ENCODE peak calls at places on chromosomes 7 and 10, in ten cellular contexts. V is heart right ventricle, J is mammary epithelial cell, I is sigmoid colon, G is fibroblast of mammary gland, B is iPS DF 6.9, O is lower leg skin, D is fibroblast of lung, N is osteoblast, T is Panc1. X is an unnamed sample.

GRCh38 chr7:154996756-154997155 is 6.2 kb downstream of the PAXIP1 start:
- DNase-seq in V (no peak), J (no peak), I (no peak), G (no peak), B (no peak), O (no peak), D (no peak), N (no peak), T (no peak), X (no peak)

GRCh38 chr10:118642228-118642627 is 46.8 kb upstream of the PRLHR start:
- DNase-seq in V (no peak), J (no peak), I (no peak), G (no peak), B (no peak), O (no peak), D (no peak), N (no peak), T (no peak), X (no peak)

GRCh38 chr10:57661206-57661605 is 606.5 kb downstream of the IPMK start:
- DNase-seq in V (no peak), J (no peak), I (no peak), G (no peak), B (no peak), O (no peak), D (no peak), N (no peak), T (no peak), X (no peak)

GRCh38 chr7:26704786-26705185 is 159.6 kb downstream of the SKAP2 start:
- DNase-seq in V (no peak), J (no peak), I (no peak), G (peak; percentile 43), B (no peak), O (no peak), D (peak; percentile 74), N (no peak), T (no peak), X (no peak)

GRCh38 chr7:29194206-29194593 is 375 bp upstream of the CHN2 start:
- DNase-seq in V (peak; percentile 25), J (no peak), I (peak; percentile 67), G (no peak), B (no peak), O (peak; percentile 85), D (no peak), N (no peak), T (no peak), X (peak; percentile 50)

GRCh38 chr10:58700576-58700975 is 187.9 kb downstream of the BICC1 start:
- DNase-seq in V (no peak), J (no peak), I (no peak), G (peak; percentile 36), B (no peak), O (no peak), D (no peak), N (no peak), T (no peak), X (no peak)

GRCh38 chr7:113120647-113121046 is 2.3 kb upstream of the SMIM30 start:
- DNase-seq in V (no peak), J (no peak), I (no peak), G (peak; percentile 34), B (no peak), O (no peak), D (no peak), N (no peak), T (no peak), X (no peak)

GRCh38 chr7:98423043-98423442 is 22.2 kb upstream of the BAIAP2L1 start:
- DNase-seq in V (no peak), J (peak; percentile 9), I (no peak), G (peak; percentile 55), B (no peak), O (no peak), D (peak; percentile 20), N (peak; percentile 82), T (no peak), X (no peak)

GRCh38 chr7:76509931-76510877 is at the start of gene UPK3B:
- DNase-seq in V (no peak), J (peak; percentile 15), I (peak; percentile 63), G (no peak), B (peak; percentile 39), O (peak; percentile 86), D (no peak), N (peak; percentile 89), T (no peak), X (no peak)

GRCh38 chr7:158976468-158976848 is 120.1 kb downstream of the DYNC2I1 start:
- DNase-seq in V (no peak), J (no peak), I (no peak), G (no peak), B (no peak), O (peak; percentile 79), D (no peak), N (peak; percentile 89), T (no peak), X (no peak)

GRCh38 chr10:14386202-14386593 is 55.5 kb upstream of the FRMD4A start:
- DNase-seq in V (no peak), J (peak; percentile 93), I (no peak), G (peak; percentile 73), B (no peak), O (no peak), D (peak; percentile 79), N (peak; percentile 88), T (no peak), X (peak; percentile 79)

GRCh38 chr10:102401735-102402511 is 6.4 kb downstream of the NFKB2 start:
- DNase-seq in V (no peak), J (peak; percentile 81), I (peak; percentile 89), G (no peak), B (no peak), O (no peak), D (no peak), N (peak; percentile 86), T (no peak), X (no peak)

GRCh38 chr7:88396948-88397322 is 90.2 kb upstream of the STEAP4 start:
- DNase-seq in V (no peak), J (no peak), I (no peak), G (no peak), B (no peak), O (no peak), D (no peak), N (no peak), T (no peak), X (no peak)

DNA sequence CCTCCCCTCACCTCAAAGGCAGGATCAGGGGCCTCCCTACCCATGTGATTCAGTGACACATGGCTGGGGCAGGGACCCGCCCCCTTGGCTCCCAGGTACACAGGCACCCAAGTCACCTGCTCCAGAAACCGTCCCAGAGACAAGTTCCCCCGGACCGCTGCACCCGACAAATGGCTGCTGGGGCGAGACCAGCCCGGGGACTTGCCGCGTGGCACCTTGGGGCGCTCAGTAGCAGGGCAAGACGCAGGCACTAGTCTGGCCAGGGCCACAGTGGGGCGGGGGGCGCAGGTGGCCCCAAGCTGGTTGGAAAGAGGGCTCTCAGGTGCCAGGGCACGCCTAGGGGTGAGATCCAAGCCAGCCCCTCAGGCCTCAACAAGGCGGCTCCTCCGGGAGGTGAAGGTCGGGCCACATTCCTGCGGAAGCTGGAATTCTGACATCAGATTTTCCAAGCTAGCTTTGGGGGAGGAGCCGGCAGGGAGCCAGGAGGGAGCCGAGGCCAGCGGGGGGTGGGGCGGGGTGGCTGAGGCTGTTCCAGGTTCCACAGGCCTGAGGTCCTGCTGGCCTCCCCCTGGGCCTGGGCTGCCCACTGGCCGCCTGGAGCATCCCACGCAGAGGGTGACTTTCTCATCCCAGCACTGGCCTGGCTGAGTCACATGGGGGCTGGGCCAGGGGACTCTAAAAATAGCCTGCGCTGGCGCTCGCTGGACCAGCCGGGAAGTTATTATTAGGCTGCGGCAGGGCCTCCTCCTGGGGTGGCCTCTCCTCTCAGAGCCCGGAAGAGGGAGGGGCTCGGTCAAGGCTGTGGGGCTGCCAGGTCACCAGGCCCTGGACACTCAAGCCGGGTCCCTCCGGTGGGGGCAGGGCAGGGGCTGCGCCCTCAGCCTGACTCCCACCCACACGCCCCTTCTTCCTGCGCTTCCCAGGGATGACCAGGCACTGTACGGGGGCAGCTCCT is 20.5 kb upstream of the INPP5A start:
- DNase-seq in V (peak; percentile 93), J (peak; percentile 61), I (peak; percentile 99), G (peak; percentile 97), B (no peak), O (peak; percentile 97), D (peak; percentile 96), N (peak; percentile 100), T (peak; percentile 72), X (peak; percentile 97)
- H3K4me3 ChIP-seq in V (peak overlapping the region; percentile 53), J (no peak overlapping the region), I (peak overlapping the region; percentile 7), G (no peak overlapping the region), B (peak overlapping the region; percentile 20), O (no peak overlapping the region), D (no peak overlapping the region), N (peak overlapping the region; percentile 55), T (peak overlapping the region; percentile 56), X (no peak overlapping the region)

GRCh38 chr10:92064506-92064905 is 140.9 kb downstream of the BTAF1 start:
- DNase-seq in V (no peak), J (no peak), I (no peak), G (no peak), B (no peak), O (no peak), D (no peak), N (peak; percentile 58), T (no peak), X (no peak)
- H3K4me3 ChIP-seq in V (no peak overlapping the region), J (no peak overlapping the region), I (no peak overlapping the region), G (no peak overlapping the region), B (no peak overlapping the region), O (no peak overlapping the region), D (no peak overlapping the region), N (no peak overlapping the region), T (no peak overlapping the region), X (no peak overlapping the region)

GRCh38 chr7:73847941-73848723 is 5.8 kb upstream of the METTL27 start:
- DNase-seq in V (no peak), J (no peak), I (no peak), G (peak; percentile 45), B (no peak), O (no peak), D (no peak), N (peak; percentile 10), T (no peak), X (no peak)

GRCh38 chr7:73850781-73851207 is 8.5 kb upstream of the METTL27 start:
- DNase-seq in V (no peak), J (peak; percentile 98), I (no peak), G (peak; percentile 100), B (no peak), O (no peak), D (peak; percentile 97), N (peak; percentile 96), T (peak; percentile 96), X (no peak)

GRCh38 chr7:73850212-73850611 is 7.9 kb upstream of the METTL27 start:
- DNase-seq in V (no peak), J (no peak), I (no peak), G (no peak), B (no peak), O (no peak), D (no peak), N (peak; percentile 0), T (no peak), X (no peak)

GRCh38 chr7:73852500-73852899 is 8.5 kb upstream of the TMEM270 start:
- DNase-seq in V (no peak), J (no peak), I (no peak), G (no peak), B (no peak), O (no peak), D (no peak), N (no peak), T (no peak), X (no peak)

GRCh38 chr7:73851410-73852338 is 9.3 kb upstream of the TMEM270 start:
- DNase-seq in V (no peak), J (peak; percentile 100), I (no peak), G (peak; percentile 99), B (no peak), O (no peak), D (peak; percentile 98), N (peak; percentile 94), T (peak; percentile 100), X (no peak)
- H3K4me3 ChIP-seq in V (no peak overlapping the region), J (no peak overlapping the region), I (no peak overlapping the region), G (no peak overlapping the region), B (no peak overlapping the region), O (no peak overlapping the region), D (no peak overlapping the region), N (peak overlapping the region; percentile 20), T (peak overlapping the region; percentile 3), X (no peak overlapping the region)

GRCh38 chr7:80287400-80288174 is 153.0 kb downstream of the GNAI1 start:
- DNase-seq in V (no peak), J (no peak), I (peak; percentile 50), G (no peak), B (no peak), O (no peak), D (no peak), N (no peak), T (no peak), X (no peak)
- H3K4me3 ChIP-seq in V (no peak overlapping the region), J (no peak overlapping the region), I (no peak overlapping the region), G (no peak overlapping the region), B (no peak overlapping the region), O (no peak overlapping the region), D (no peak overlapping the region), N (no peak overlapping the region), T (no peak overlapping the region), X (no peak overlapping the region)